ENCODE peak calls at places on chromosomes 3 and 15, in seven cellular contexts. A, R, T, S, Z, M and U are unnamed samples.

GRCh38 chr3:182544542-182544941 is 248.8 kb upstream of the ATP11B start:
- DNase-seq in M (no peak), S (no peak), A (no peak), T (no peak), Z (no peak), R (no peak), U (no peak)

GRCh38 chr15:41567870-41568269 is 8.9 kb downstream of the TYRO3 start:
- DNase-seq in A (no peak), R (no peak), M (no peak), T (no peak), S (no peak), Z (no peak), U (no peak)

GRCh38 chr3:54826255-54826691 is 101.6 kb downstream of the LRTM1 start:
- DNase-seq in A (no peak), S (no peak), M (peak; percentile 13), T (peak; percentile 16), Z (no peak), R (no peak), U (no peak)

GRCh38 chr3:111823341-111823830 is 35.7 kb upstream of the PHLDB2 start:
- DNase-seq in T (no peak), R (no peak), M (no peak), Z (no peak), A (no peak), S (no peak), U (no peak)

GRCh38 chr15:42011074-42011473 is 9.8 kb downstream of the PLA2G4E start:
- DNase-seq in A (no peak), R (no peak), S (no peak), Z (no peak), M (no peak), T (no peak), U (no peak)

GRCh38 chr3:149462051-149462450 is 12.4 kb upstream of the TM4SF4 start:
- DNase-seq in T (no peak), S (no peak), M (no peak), Z (no peak), R (no peak), A (no peak), U (no peak)

GRCh38 chr15:52682776-52683175 is 3.6 kb upstream of the ATOSA start:
- DNase-seq in M (no peak), Z (no peak), A (no peak), T (no peak), R (no peak), S (no peak), U (no peak)

GRCh38 chr3:4416961-4417360 is 50.1 kb downstream of the SUMF1 start:
- DNase-seq in Z (no peak), R (no peak), A (peak; percentile 49), S (no peak), M (peak; percentile 88), T (peak; percentile 73), U (no peak)

GRCh38 chr3:42263354-42264346 is 2.3 kb downstream of the CCK start:
- DNase-seq in S (no peak), R (peak; percentile 15), M (no peak), Z (no peak), T (no peak), A (no peak), U (no peak)

GRCh38 chr3:128345195-128345594 is 121.5 kb downstream of the DNAJB8 start:
- DNase-seq in S (no peak), A (no peak), Z (no peak), T (no peak), M (no peak), R (no peak), U (no peak)

GRCh38 chr15:101427606-101428487 is 61.7 kb downstream of the PCSK6 start:
- DNase-seq in S (no peak), R (no peak), A (no peak), M (no peak), T (no peak), Z (no peak), U (no peak)

GRCh38 chr3:153414972-153415371 is 252.9 kb downstream of the RAP2B start:
- DNase-seq in Z (no peak), T (no peak), R (no peak), A (no peak), M (no peak), S (no peak), U (no peak)

GRCh38 chr15:58458076-58458475 is 26.3 kb downstream of the LIPC start:
- DNase-seq in M (no peak), R (no peak), Z (no peak), A (no peak), S (no peak), T (no peak), U (no peak)

GRCh38 chr3:142270407-142270806 is 45.0 kb upstream of the GK5 start:
- DNase-seq in S (no peak), A (no peak), Z (no peak), M (no peak), T (no peak), R (peak; percentile 15), U (no peak)

GRCh38 chr3:179969525-179969924 is 67.2 kb downstream of the PEX5L start:
- DNase-seq in R (no peak), T (peak; percentile 8), S (no peak), M (peak; percentile 14), Z (no peak), A (peak; percentile 3), U (no peak)

GRCh38 chr3:127061641-127062040 is 78.7 kb downstream of the PLXNA1 start:
- DNase-seq in R (no peak), S (no peak), T (no peak), Z (no peak), M (no peak), A (no peak), U (no peak)

GRCh38 chr15:98272586-98272985 is 312.1 kb downstream of the ARRDC4 start:
- DNase-seq in R (no peak), M (no peak), S (no peak), A (no peak), Z (no peak), T (no peak), U (no peak)

GRCh38 chr3:183826854-183827253 is 1.5 kb upstream of the MAP6D1 start:
- DNase-seq in Z (no peak), T (no peak), R (no peak), A (no peak), M (no peak), S (no peak), U (no peak)

GRCh38 chr3:134624537-134625287 is 26.1 kb downstream of the KY start:
- DNase-seq in T (no peak), A (no peak), S (no peak), Z (peak; percentile 10), R (no peak), M (no peak), U (no peak)

GRCh38 chr15:78056714-78057269 is 20.7 kb downstream of the TBC1D2B start:
- DNase-seq in T (no peak), R (peak; percentile 20), Z (peak; percentile 64), A (no peak), M (peak; percentile 41), S (no peak), U (no peak)

GRCh38 chr3:82093641-82094040 is 332.2 kb upstream of the GBE1 start:
- DNase-seq in Z (no peak), R (no peak), M (no peak), T (no peak), S (no peak), A (no peak), U (no peak)
- TF ChIP-seq CTCF in Z (no peak), R (no peak), M (no peak), T (no peak), S (no peak), A (no peak), U (no peak)

GRCh38 chr3:186258968-186259367 is 103.1 kb downstream of the DGKG start:
- DNase-seq in T (no peak), A (no peak), Z (no peak), M (no peak), R (no peak), S (no peak), U (no peak)

GRCh38 chr3:186259612-186260383 is 102.2 kb downstream of the DGKG start:
- DNase-seq in T (peak; percentile 5), Z (peak; percentile 88), M (peak; percentile 54), R (peak; percentile 61), S (peak; percentile 72), A (peak; percentile 72), U (no peak)

GRCh38 chr3:186264608-186265400 is 97.2 kb downstream of the DGKG start:
- DNase-seq in A (no peak), S (no peak), Z (no peak), M (no peak), T (no peak), R (no peak), U (no peak)

GRCh38 chr3:186260726-186261125 is 101.3 kb downstream of the DGKG start:
- DNase-seq in T (no peak), S (no peak), R (no peak), A (no peak), M (no peak), Z (no peak), U (no peak)

DNA sequence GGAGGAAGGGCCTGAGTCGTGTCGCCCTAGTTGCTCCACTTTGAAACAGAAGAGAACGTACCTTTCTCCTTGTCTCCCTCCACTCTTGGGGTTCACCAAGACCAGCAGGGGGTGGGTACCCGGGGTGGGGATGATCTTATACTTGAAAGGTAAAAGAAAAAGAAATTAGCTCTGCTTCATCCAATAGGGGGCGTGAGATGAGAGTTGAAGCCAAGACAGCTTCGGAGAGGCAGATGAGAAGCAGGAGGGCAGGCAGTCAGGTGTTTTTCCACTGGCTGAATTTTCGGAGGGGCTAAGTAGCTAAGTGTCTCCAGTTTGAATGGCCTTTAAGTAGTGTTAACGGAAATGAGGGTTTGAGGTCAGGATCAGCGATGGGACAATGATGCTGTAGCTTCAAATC is 100.4 kb downstream of the DGKG start:
- DNase-seq in R (no peak), Z (no peak), S (no peak), M (no peak), T (no peak), A (no peak), U (no peak)
- TF ChIP-seq CTCF in R (no peak), Z (no peak), S (no peak), M (peak; percentile 30), T (peak; percentile 27), A (peak; percentile 22), U (no peak)

GRCh38 chr3:37603722-37604121 is 258.0 kb upstream of the CTDSPL start:
- DNase-seq in T (no peak), R (no peak), M (no peak), A (no peak), Z (no peak), S (no peak), U (no peak)
- TF ChIP-seq CTCF in T (no peak), R (no peak), M (no peak), A (no peak), Z (no peak), S (no peak), U (no peak)

GRCh38 chr15:30990036-30990435 is 1.4 kb downstream of the MTMR10 start:
- DNase-seq in A (peak; percentile 49), S (no peak), Z (no peak), T (no peak), R (no peak), M (no peak), U (no peak)
- TF ChIP-seq CTCF in A (no peak), S (no peak), Z (peak; percentile 36), T (no peak), R (no peak), M (no peak), U (no peak)